ENCODE peak calls at places on chromosomes 5 and 9, in four cellular contexts. I, K, A and R are unnamed samples.

GRCh38 chr5:57751710-57752109 is 269.1 kb upstream of the ACTBL2 start:
- DNase-seq in I (no peak), K (no peak), A (no peak), R (no peak)

GRCh38 chr5:5711112-5711511 is 288.6 kb downstream of the ICE1 start:
- DNase-seq in I (no peak), K (no peak), A (no peak), R (no peak)

GRCh38 chr5:172679621-172680212 is 38.7 kb downstream of the NEURL1B start:
- DNase-seq in I (no peak), K (no peak), A (no peak), R (no peak)

GRCh38 chr5:179866241-179867078 is 7.8 kb upstream of the MRNIP start:
- DNase-seq in I (no peak), K (no peak), A (no peak), R (no peak)

GRCh38 chr5:107359033-107359915 is 311.5 kb downstream of the EFNA5 start:
- DNase-seq in I (no peak), K (no peak), A (no peak), R (no peak)

GRCh38 chr9:91515074-91515687 is 91.5 kb upstream of the NFIL3 start:
- DNase-seq in I (no peak), K (peak), A (peak), R (peak)

GRCh38 chr9:129363216-129363873 is 185.3 kb upstream of the IER5L start:
- DNase-seq in I (no peak), K (no peak), A (no peak), R (no peak)

GRCh38 chr9:121557581-121558422 is 58.2 kb upstream of the GGTA1 start:
- DNase-seq in I (no peak), K (peak), A (peak), R (peak)

GRCh38 chr9:137068539-137069507 is 1.5 kb downstream of the SAPCD2 start:
- DNase-seq in I (no peak), K (no peak), A (no peak), R (no peak)

GRCh38 chr9:81083062-81083461 is 606.3 kb downstream of the TLE1 start:
- DNase-seq in I (no peak), K (no peak), A (no peak), R (no peak)

GRCh38 chr9:89729954-89730530 is 125.2 kb downstream of the GADD45G start:
- DNase-seq in I (no peak), K (no peak), A (no peak), R (no peak)

GRCh38 chr5:113089653-113090335 is 113.2 kb downstream of the DCP2 start:
- DNase-seq in I (no peak), K (no peak), A (no peak), R (peak)

GRCh38 chr5:180283026-180283615 is 8.8 kb downstream of the MAPK9 start:
- DNase-seq in I (no peak), K (no peak), A (no peak), R (no peak)

GRCh38 chr9:84500218-84500617 is 159.7 kb upstream of the SLC28A3 start:
- DNase-seq in I (no peak), K (no peak), A (no peak), R (no peak)

GRCh38 chr5:78908173-78908901 is 76.8 kb downstream of the ARSB start:
- DNase-seq in I (no peak), K (peak), A (no peak), R (no peak)

GRCh38 chr5:53927668-53928247 is 367.3 kb downstream of the NDUFS4 start:
- DNase-seq in I (no peak), K (no peak), A (no peak), R (no peak)

GRCh38 chr9:136058152-136058483 is 37.0 kb downstream of the NACC2 start:
- DNase-seq in I (no peak), K (no peak), A (no peak), R (peak)

GRCh38 chr9:126151031-126151670 is 175.5 kb upstream of the MVB12B start:
- DNase-seq in I (no peak), K (no peak), A (no peak), R (no peak)

GRCh38 chr9:77883846-77884771 is 147.5 kb downstream of the GNAQ start:
- DNase-seq in I (no peak), K (no peak), A (peak), R (no peak)

GRCh38 chr5:27412379-27412778 is 374.0 kb upstream of the CDH9 start:
- DNase-seq in I (no peak), K (no peak), A (no peak), R (no peak)

GRCh38 chr9:84869091-84869490 is 199.6 kb downstream of the NTRK2 start:
- DNase-seq in I (no peak), K (no peak), A (no peak), R (no peak)

GRCh38 chr5:75668988-75669760 is 48.1 kb downstream of the POC5 start:
- DNase-seq in I (peak), K (peak), A (peak), R (peak)

GRCh38 chr5:74801941-74802340 is 34.9 kb downstream of the NSA2 start:
- DNase-seq in I (no peak), K (no peak), A (no peak), R (no peak)

GRCh38 chr5:150599917-150600511 is 40.4 kb upstream of the SYNPO start:
- DNase-seq in I (no peak), K (peak), A (peak), R (peak)

GRCh38 chr9:133694686-133695085 is 43.5 kb downstream of the SARDH start:
- DNase-seq in I (no peak), K (no peak), A (no peak), R (no peak)